ENCODE peak calls at places on chromosomes 2 and 18, in five cellular contexts. One of them, this sample, is unnamed.

GRCh38 chr2:174681099-174681982 is 82.9 kb downstream of the CHRNA1 start:
- DNase-seq in K562: no peak
- DNase-seq in adrenal gland: no peak
- DNase-seq in ovary: no peak
- DNase-seq in A549: peak
- DNase-seq in this sample: no peak

GRCh38 chr2:20452551-20452950 is 5.7 kb downstream of the RHOB start:
- DNase-seq in ovary: no peak
- DNase-seq in adrenal gland: peak
- DNase-seq in K562: no peak
- DNase-seq in A549: no peak
- DNase-seq in this sample: peak

GRCh38 chr18:63224574-63224973 is 95.0 kb downstream of the BCL2 start:
- DNase-seq in adrenal gland: no peak
- DNase-seq in A549: no peak
- DNase-seq in ovary: no peak
- DNase-seq in K562: no peak
- DNase-seq in this sample: no peak

GRCh38 chr2:223929575-223930001 is 15.5 kb downstream of the WDFY1 start:
- DNase-seq in ovary: no peak
- DNase-seq in K562: no peak
- DNase-seq in adrenal gland: no peak
- DNase-seq in A549: no peak
- DNase-seq in this sample: no peak

GRCh38 chr18:13316066-13316465 is 97.5 kb downstream of the LDLRAD4 start:
- DNase-seq in ovary: no peak
- DNase-seq in K562: no peak
- DNase-seq in A549: no peak
- DNase-seq in adrenal gland: no peak
- DNase-seq in this sample: no peak

GRCh38 chr18:62245699-62246098 is 58.6 kb downstream of the RELCH start:
- DNase-seq in adrenal gland: no peak
- DNase-seq in ovary: no peak
- DNase-seq in K562: no peak
- DNase-seq in A549: no peak
- DNase-seq in this sample: no peak

GRCh38 chr2:201191132-201191875 is 8.4 kb downstream of the CASP10 start:
- DNase-seq in adrenal gland: no peak
- DNase-seq in K562: no peak
- DNase-seq in ovary: no peak
- DNase-seq in A549: no peak
- DNase-seq in this sample: no peak

GRCh38 chr2:70784320-70784719 is 6.1 kb downstream of the FIGLA start:
- DNase-seq in A549: no peak
- DNase-seq in adrenal gland: no peak
- DNase-seq in K562: no peak
- DNase-seq in ovary: no peak
- DNase-seq in this sample: no peak

GRCh38 chr18:11154983-11155759 is 5.8 kb upstream of the PIEZO2 start:
- DNase-seq in K562: no peak
- DNase-seq in A549: no peak
- DNase-seq in adrenal gland: no peak
- DNase-seq in ovary: no peak
- DNase-seq in this sample: no peak

GRCh38 chr2:219045937-219046550 is 4.7 kb upstream of the CFAP65 start:
- DNase-seq in A549: no peak
- DNase-seq in K562: peak
- DNase-seq in ovary: no peak
- DNase-seq in adrenal gland: no peak
- DNase-seq in this sample: no peak

GRCh38 chr2:68487773-68488355 is 20.5 kb downstream of the APLF start:
- DNase-seq in adrenal gland: no peak
- DNase-seq in K562: peak
- DNase-seq in ovary: no peak
- DNase-seq in A549: peak
- DNase-seq in this sample: no peak

GRCh38 chr2:202883987-202884675 is 12.6 kb upstream of the ICA1L start:
- DNase-seq in adrenal gland: no peak
- DNase-seq in A549: no peak
- DNase-seq in K562: peak
- DNase-seq in ovary: no peak
- DNase-seq in this sample: no peak

GRCh38 chr2:85652056-85652455 is 15.9 kb downstream of the SFTPB start:
- DNase-seq in ovary: no peak
- DNase-seq in K562: no peak
- DNase-seq in adrenal gland: no peak
- DNase-seq in A549: no peak
- DNase-seq in this sample: no peak

GRCh38 chr2:127074936-127075335 is 32.0 kb downstream of the BIN1 start:
- DNase-seq in ovary: no peak
- DNase-seq in K562: no peak
- DNase-seq in adrenal gland: no peak
- DNase-seq in A549: no peak
- DNase-seq in this sample: no peak

GRCh38 chr2:205187731-205188130 is 494.6 kb upstream of the NRP2 start:
- DNase-seq in adrenal gland: no peak
- DNase-seq in ovary: no peak
- DNase-seq in A549: no peak
- DNase-seq in K562: no peak
- DNase-seq in this sample: no peak

GRCh38 chr18:78741381-78742340 is 238.0 kb upstream of the SALL3 start:
- DNase-seq in A549: no peak
- DNase-seq in ovary: no peak
- DNase-seq in adrenal gland: no peak
- DNase-seq in K562: no peak
- DNase-seq in this sample: peak

GRCh38 chr2:239467956-239468490 is 67.2 kb upstream of the HDAC4 start:
- DNase-seq in A549: no peak
- DNase-seq in K562: no peak
- DNase-seq in ovary: no peak
- DNase-seq in adrenal gland: no peak
- DNase-seq in this sample: no peak

GRCh38 chr2:188285774-188286173 is 5.9 kb upstream of the GULP1 start:
- DNase-seq in adrenal gland: no peak
- DNase-seq in ovary: no peak
- DNase-seq in K562: no peak
- DNase-seq in A549: no peak
- DNase-seq in this sample: no peak

GRCh38 chr2:163682695-163683094 is 53.1 kb downstream of the FIGN start:
- DNase-seq in ovary: no peak
- DNase-seq in A549: no peak
- DNase-seq in adrenal gland: no peak
- DNase-seq in K562: no peak
- DNase-seq in this sample: no peak

GRCh38 chr2:219612605-219613286 is 14.7 kb upstream of the SLC4A3 start:
- DNase-seq in K562: no peak
- DNase-seq in A549: no peak
- DNase-seq in ovary: no peak
- DNase-seq in adrenal gland: no peak
- DNase-seq in this sample: peak

GRCh38 chr2:129061079-129061785 is 742.6 kb upstream of the HS6ST1 start:
- DNase-seq in adrenal gland: no peak
- DNase-seq in K562: no peak
- DNase-seq in ovary: no peak
- DNase-seq in A549: no peak
- DNase-seq in this sample: no peak

GRCh38 chr18:54269924-54270844 is 867 bp downstream of the POLI start:
- DNase-seq in ovary: peak
- DNase-seq in K562: no peak
- DNase-seq in A549: peak
- DNase-seq in adrenal gland: peak
- DNase-seq in this sample: peak

GRCh38 chr2:20507166-20507692 is 60.4 kb downstream of the RHOB start:
- DNase-seq in K562: no peak
- DNase-seq in ovary: peak
- DNase-seq in adrenal gland: no peak
- DNase-seq in A549: no peak
- DNase-seq in this sample: no peak

GRCh38 chr2:48114256-48114655 is 208.0 kb upstream of the FBXO11 start:
- DNase-seq in A549: peak
- DNase-seq in adrenal gland: no peak
- DNase-seq in K562: peak
- DNase-seq in ovary: no peak
- DNase-seq in this sample: no peak

GRCh38 chr2:96089356-96090180 is 26.8 kb downstream of the ADRA2B start:
- DNase-seq in ovary: no peak
- DNase-seq in K562: no peak
- DNase-seq in adrenal gland: peak
- DNase-seq in A549: no peak
- DNase-seq in this sample: peak

GRCh38 chr2:230687498-230687897 is 25.1 kb upstream of the CAB39 start:
- DNase-seq in A549: peak
- DNase-seq in K562: no peak
- DNase-seq in ovary: no peak
- DNase-seq in adrenal gland: no peak
- DNase-seq in this sample: no peak

GRCh38 chr2:43020990-43021677 is 205.3 kb downstream of the ZFP36L2 start:
- DNase-seq in adrenal gland: no peak
- DNase-seq in A549: no peak
- DNase-seq in K562: no peak
- DNase-seq in ovary: peak
- DNase-seq in this sample: no peak

GRCh38 chr2:43023791-43024514 is 202.5 kb downstream of the ZFP36L2 start:
- DNase-seq in ovary: peak
- DNase-seq in adrenal gland: no peak
- DNase-seq in K562: no peak
- DNase-seq in A549: no peak
- DNase-seq in this sample: no peak

GRCh38 chr2:43020296-43020695 is 206.1 kb downstream of the ZFP36L2 start:
- DNase-seq in ovary: peak
- DNase-seq in adrenal gland: no peak
- DNase-seq in K562: no peak
- DNase-seq in A549: no peak
- DNase-seq in this sample: no peak

GRCh38 chr2:43022896-43023295 is 203.5 kb downstream of the ZFP36L2 start:
- DNase-seq in ovary: no peak
- DNase-seq in adrenal gland: no peak
- DNase-seq in A549: no peak
- DNase-seq in K562: no peak
- DNase-seq in this sample: no peak

GRCh38 chr2:43021791-43022500 is 204.5 kb downstream of the ZFP36L2 start:
- DNase-seq in ovary: peak
- DNase-seq in adrenal gland: no peak
- DNase-seq in A549: no peak
- DNase-seq in K562: peak
- DNase-seq in this sample: no peak
- H3K27ac ChIP-seq in ovary: no peak
- H3K27ac ChIP-seq in adrenal gland: no peak
- H3K27ac ChIP-seq in A549: no peak
- H3K27ac ChIP-seq in K562: no peak
- H3K27ac ChIP-seq in this sample: peak

DNA sequence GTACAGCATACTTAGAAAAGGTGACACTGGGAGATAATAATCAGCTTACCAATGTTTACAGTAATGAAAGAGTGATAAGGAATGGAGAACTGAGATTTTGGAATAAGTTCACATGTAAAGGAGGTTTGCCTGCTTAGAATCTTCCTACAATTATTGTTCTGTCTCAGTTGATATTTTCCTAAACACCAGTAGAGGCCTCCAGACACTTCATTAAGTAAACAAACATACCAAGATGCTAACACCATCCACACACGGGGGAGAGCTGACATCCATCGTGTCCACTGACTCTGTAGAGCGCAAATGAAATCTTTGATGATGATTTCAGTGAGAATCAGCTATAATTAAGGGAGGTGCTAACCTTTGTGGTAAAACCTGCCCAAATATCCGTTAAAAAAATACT is 211.7 kb upstream of the MMADHC start:
- DNase-seq in adrenal gland: no peak
- DNase-seq in A549: no peak
- DNase-seq in ovary: no peak
- DNase-seq in K562: no peak
- DNase-seq in this sample: no peak
- TF ChIP-seq CTCF in adrenal gland: peak
- TF ChIP-seq CTCF in A549: peak
- TF ChIP-seq CTCF in ovary: peak
- TF ChIP-seq CTCF in K562: no peak
- TF ChIP-seq CTCF in this sample: no peak

DNA sequence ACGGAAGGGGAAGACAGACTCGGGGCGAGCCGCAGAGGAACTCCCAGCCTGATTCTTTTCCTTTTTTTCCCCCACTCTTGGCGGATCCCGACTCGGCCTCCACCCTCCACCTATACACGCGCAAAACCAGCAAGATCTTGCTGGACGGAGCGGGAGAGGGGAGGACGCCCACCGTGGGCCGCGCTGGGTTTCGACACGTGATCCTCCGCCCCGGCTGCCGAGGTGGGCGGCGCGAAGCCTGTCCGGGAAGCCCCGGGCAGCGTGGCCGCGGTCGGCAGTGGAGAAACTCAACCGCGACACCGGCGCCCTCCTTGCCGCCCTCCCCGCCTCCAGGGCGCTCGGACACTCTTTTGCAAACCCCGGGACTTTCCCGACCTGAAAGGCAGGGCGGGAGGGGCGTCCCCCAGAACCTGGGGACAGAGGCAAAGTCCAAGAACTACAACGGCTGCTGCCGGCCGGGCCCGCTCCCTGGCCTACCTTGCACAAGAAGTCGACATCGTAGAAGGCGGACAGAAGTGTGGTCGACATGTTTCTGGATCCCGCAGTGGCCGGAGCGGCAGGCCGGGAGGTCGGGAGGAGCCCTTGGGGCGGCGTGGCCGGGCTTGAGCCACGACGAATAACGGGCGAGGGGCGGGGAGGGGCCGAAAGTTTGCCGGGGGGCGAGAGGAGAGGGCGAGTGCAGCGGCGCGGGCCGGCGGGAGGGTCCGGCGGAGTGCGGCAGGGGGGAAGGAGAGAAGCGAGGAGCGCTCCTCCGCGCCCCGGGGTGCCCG is 433 bp downstream of the ZFP36L2 start:
- DNase-seq in K562: peak
- DNase-seq in ovary: peak
- DNase-seq in A549: peak
- DNase-seq in adrenal gland: no peak
- DNase-seq in this sample: peak
- TF ChIP-seq POLR2A in K562: peak
- TF ChIP-seq POLR2A in ovary: no peak
- TF ChIP-seq POLR2A in A549: peak
- TF ChIP-seq POLR2A in adrenal gland: no peak
- TF ChIP-seq POLR2A in this sample: peak

DNA sequence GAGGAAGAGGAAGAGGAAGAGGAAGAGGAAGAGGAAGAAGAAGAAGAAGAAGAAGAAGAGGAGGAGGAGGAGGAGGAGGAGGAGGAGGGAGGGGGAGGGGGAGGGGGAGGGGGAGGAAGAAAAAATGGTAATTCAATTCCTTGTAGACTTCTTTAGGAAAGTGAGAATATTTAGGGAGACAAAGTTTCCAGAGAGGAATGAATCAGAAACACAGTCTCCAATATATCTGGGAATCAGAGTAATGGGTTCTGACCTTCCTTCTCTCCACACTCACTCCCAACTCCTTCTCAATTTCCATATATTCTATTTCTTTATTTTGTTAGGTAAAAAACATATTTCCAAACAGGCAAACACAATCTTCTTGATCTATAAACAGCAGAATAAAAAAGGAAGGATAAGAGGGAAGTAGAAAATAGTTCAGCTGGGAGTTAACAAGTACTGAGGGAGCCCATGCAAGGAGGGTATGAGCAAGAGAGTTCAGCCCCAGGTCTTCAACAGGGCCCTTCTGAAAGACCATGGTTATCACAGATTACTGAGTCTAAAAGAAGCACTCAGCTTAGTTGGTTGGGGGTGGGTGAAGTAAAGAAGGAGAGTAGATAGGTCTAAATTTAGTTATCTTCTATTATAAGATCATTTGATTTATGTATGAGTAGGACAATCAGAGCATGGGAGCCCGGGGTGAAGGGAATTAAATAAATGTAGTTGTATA is 480.8 kb downstream of the NRXN1 start:
- DNase-seq in adrenal gland: no peak
- DNase-seq in A549: no peak
- DNase-seq in ovary: no peak
- DNase-seq in K562: no peak
- DNase-seq in this sample: no peak
- H3K27ac ChIP-seq in adrenal gland: no peak
- H3K27ac ChIP-seq in A549: no peak
- H3K27ac ChIP-seq in ovary: no peak
- H3K27ac ChIP-seq in K562: no peak
- H3K27ac ChIP-seq in this sample: no peak

This sample was measured in breast epithelium.